ENCODE peak calls at places on chromosomes 5 and 9, in four cellular contexts. Z, T, B and I are unnamed samples.

GRCh38 chr9:36486454-36486932 is 86.2 kb upstream of the MELK start:
- DNase-seq in Z (peak; percentile 25), T (no peak), B (no peak), I (peak; percentile 18)

GRCh38 chr9:110040788-110041187 is 167.2 kb downstream of the C9orf152 start:
- DNase-seq in Z (no peak), T (no peak), B (peak; percentile 62), I (no peak)

GRCh38 chr5:147483961-147484707 is 25.7 kb downstream of the DPYSL3 start:
- DNase-seq in Z (no peak), T (peak; percentile 58), B (peak; percentile 89), I (no peak)

GRCh38 chr5:1547655-1548054 is 23.9 kb upstream of the LPCAT1 start:
- DNase-seq in Z (no peak), T (no peak), B (no peak), I (no peak)

GRCh38 chr5:178667685-178668084 is 40.8 kb upstream of the CLK4 start:
- DNase-seq in Z (no peak), T (no peak), B (no peak), I (no peak)

GRCh38 chr5:141121563-141121962 is at the start of gene PCDHB4:
- DNase-seq in Z (no peak), T (no peak), B (no peak), I (no peak)

GRCh38 chr9:73133921-73134407 is 17.7 kb upstream of the ANXA1 start:
- DNase-seq in Z (no peak), T (no peak), B (no peak), I (no peak)

GRCh38 chr9:75147638-75148037 is 59.3 kb downstream of the OSTF1 start:
- DNase-seq in Z (no peak), T (peak; percentile 11), B (no peak), I (peak; percentile 46)

GRCh38 chr9:110049699-110050450 is 158.1 kb downstream of the C9orf152 start:
- DNase-seq in Z (no peak), T (no peak), B (peak; percentile 47), I (no peak)

GRCh38 chr5:73448451-73449136 is at the start of gene FOXD1:
- DNase-seq in Z (no peak), T (peak; percentile 95), B (peak; percentile 92), I (no peak)

GRCh38 chr5:124399426-124399961 is 346.9 kb downstream of the ZNF608 start:
- DNase-seq in Z (no peak), T (no peak), B (no peak), I (no peak)

GRCh38 chr9:6566409-6567139 is 79.0 kb downstream of the GLDC start:
- DNase-seq in Z (no peak), T (peak; percentile 97), B (peak; percentile 76), I (no peak)

GRCh38 chr9:91119679-91120078 is 242.0 kb downstream of the AUH start:
- DNase-seq in Z (no peak), T (peak; percentile 30), B (peak; percentile 84), I (no peak)

GRCh38 chr9:131692612-131692976 is 47.3 kb downstream of the RAPGEF1 start:
- DNase-seq in Z (no peak), T (no peak), B (no peak), I (no peak)

GRCh38 chr9:96187108-96187695 is 114.8 kb downstream of the HSD17B3 start:
- DNase-seq in Z (no peak), T (no peak), B (no peak), I (no peak)

GRCh38 chr5:39169081-39169480 is 50.3 kb downstream of the FYB1 start:
- DNase-seq in Z (no peak), T (peak; percentile 65), B (no peak), I (no peak)
- H3K4me3 ChIP-seq in Z (no peak overlapping the region), T (no peak overlapping the region), B (no peak overlapping the region), I (no peak overlapping the region)

GRCh38 chr5:16508730-16509531 is 43.3 kb upstream of the ZNF622 start:
- DNase-seq in Z (no peak), T (no peak), B (no peak), I (peak; percentile 54)
- H3K4me3 ChIP-seq in Z (no peak overlapping the region), T (no peak overlapping the region), B (no peak overlapping the region), I (peak overlapping the region; percentile 13)

DNA sequence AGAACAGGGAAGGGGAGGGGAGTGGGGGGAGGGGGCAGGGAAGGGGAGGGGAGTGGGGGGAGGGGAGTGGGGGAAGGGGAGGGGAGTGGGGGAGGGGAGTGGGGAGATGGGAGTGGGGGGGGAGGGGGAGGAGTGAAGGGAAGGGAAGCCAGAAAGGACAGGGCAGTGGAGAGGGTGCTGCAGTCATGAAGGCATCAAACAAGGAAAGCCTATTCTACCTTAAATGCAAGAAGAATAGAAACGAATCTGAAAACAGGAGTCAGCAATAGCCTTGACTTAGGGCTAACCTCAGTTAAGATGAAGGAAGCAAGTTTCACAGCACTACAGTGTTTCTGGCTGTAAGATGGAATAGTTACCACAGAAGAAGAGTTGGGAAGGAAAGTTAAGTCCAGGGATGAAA is 59.5 kb downstream of the CAMSAP1 start:
- DNase-seq in Z (no peak), T (no peak), B (no peak), I (no peak)
- H3K4me3 ChIP-seq in Z (no peak overlapping the region), T (no peak overlapping the region), B (no peak overlapping the region), I (no peak overlapping the region)

GRCh38 chr5:139745800-139746690 is 49.6 kb upstream of the PSD2 start:
- DNase-seq in Z (peak; percentile 58), T (peak; percentile 87), B (peak; percentile 83), I (no peak)

GRCh38 chr5:139746691-139747582 is 48.7 kb upstream of the PSD2 start:
- DNase-seq in Z (peak; percentile 89), T (no peak), B (peak; percentile 52), I (no peak)

GRCh38 chr5:139744471-139745120 is 51.0 kb upstream of the PSD2 start:
- DNase-seq in Z (no peak), T (no peak), B (no peak), I (no peak)

GRCh38 chr5:139743804-139744203 is 51.8 kb upstream of the PSD2 start:
- DNase-seq in Z (no peak), T (no peak), B (no peak), I (no peak)

GRCh38 chr5:139745121-139745799 is 50.3 kb upstream of the PSD2 start:
- DNase-seq in Z (no peak), T (peak; percentile 75), B (peak; percentile 96), I (no peak)
- H3K4me3 ChIP-seq in Z (no peak overlapping the region), T (no peak overlapping the region), B (no peak overlapping the region), I (no peak overlapping the region)

GRCh38 chr9:92146610-92147009 is 31.4 kb upstream of the SPTLC1 start:
- DNase-seq in Z (no peak), T (no peak), B (no peak), I (peak; percentile 55)
- H3K4me3 ChIP-seq in Z (no peak overlapping the region), T (no peak overlapping the region), B (no peak overlapping the region), I (no peak overlapping the region)

GRCh38 chr5:173330151-173330855 is 2.1 kb upstream of the STC2 start:
- DNase-seq in Z (no peak), T (no peak), B (no peak), I (no peak)
- H3K4me3 ChIP-seq in Z (no peak overlapping the region), T (peak overlapping the region; percentile 83), B (no peak overlapping the region), I (no peak overlapping the region)

GRCh38 chr5:169494383-169495251 is 89.0 kb upstream of the SPDL1 start:
- DNase-seq in Z (no peak), T (no peak), B (no peak), I (no peak)
- H3K4me3 ChIP-seq in Z (no peak overlapping the region), T (no peak overlapping the region), B (no peak overlapping the region), I (no peak overlapping the region)

GRCh38 chr5:150164211-150164610 is 2.4 kb upstream of the CDX1 start:
- DNase-seq in Z (no peak), T (no peak), B (no peak), I (no peak)
- H3K4me3 ChIP-seq in Z (no peak overlapping the region), T (no peak overlapping the region), B (no peak overlapping the region), I (no peak overlapping the region)

GRCh38 chr9:94824913-94825619 is 98.6 kb downstream of the AOPEP start:
- DNase-seq in Z (no peak), T (no peak), B (no peak), I (no peak)

GRCh38 chr9:94826044-94826443 is 99.5 kb downstream of the AOPEP start:
- DNase-seq in Z (no peak), T (no peak), B (no peak), I (no peak)

GRCh38 chr9:94826644-94827410 is 100.3 kb downstream of the AOPEP start:
- DNase-seq in Z (no peak), T (no peak), B (no peak), I (no peak)

GRCh38 chr9:94824401-94824800 is 97.9 kb downstream of the AOPEP start:
- DNase-seq in Z (no peak), T (no peak), B (no peak), I (no peak)

DNA sequence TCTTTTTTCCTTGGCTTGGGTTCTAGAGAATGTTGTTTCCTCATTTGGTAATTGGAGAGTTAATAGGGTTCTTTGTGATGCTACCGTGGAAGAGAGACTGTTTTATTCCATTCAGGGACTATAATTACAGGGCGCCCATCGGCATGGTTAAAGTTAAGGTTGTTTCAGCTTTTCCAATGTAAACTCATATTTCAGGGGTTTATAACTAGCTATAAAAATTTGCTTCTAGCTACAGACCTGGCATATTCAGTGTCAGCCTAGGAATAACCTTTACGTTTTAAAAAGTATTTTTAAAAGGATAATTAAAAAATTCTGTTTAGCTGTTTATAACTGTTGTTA is 99.1 kb downstream of the AOPEP start:
- DNase-seq in Z (no peak), T (no peak), B (no peak), I (no peak)
- H3K4me3 ChIP-seq in Z (no peak overlapping the region), T (no peak overlapping the region), B (no peak overlapping the region), I (no peak overlapping the region)